ENCODE peak calls at places on chromosomes 2 and 18, in six cellular contexts. K, R, M, W, L and V are unnamed samples.

GRCh38 chr2:133821107-133821760 is 253.0 kb upstream of the NCKAP5 start:
- DNase-seq in R (peak; percentile 84), L (peak; percentile 52), K (peak; percentile 75), W (no peak), M (no peak), V (peak; percentile 82)

GRCh38 chr2:11097038-11097720 is 58.1 kb upstream of the SLC66A3 start:
- DNase-seq in L (peak; percentile 71), M (no peak), W (no peak), K (peak; percentile 60), R (peak; percentile 61), V (peak; percentile 40)

GRCh38 chr2:241844066-241844728 is 14.5 kb downstream of the PDCD1 start:
- DNase-seq in W (peak; percentile 89), L (peak; percentile 26), M (peak; percentile 68), K (peak; percentile 32), R (peak; percentile 53), V (peak; percentile 14)

GRCh38 chr2:195450537-195451113 is 206.4 kb upstream of the SLC39A10 start:
- DNase-seq in R (no peak), M (no peak), K (peak; percentile 3), L (no peak), W (no peak), V (no peak)

GRCh38 chr18:45254683-45255082 is 360.6 kb upstream of the SLC14A2 start:
- DNase-seq in M (no peak), K (peak; percentile 48), R (no peak), W (no peak), L (peak; percentile 87), V (no peak)

GRCh38 chr18:28176933-28177827 is at the start of gene CDH2:
- DNase-seq in W (peak; percentile 68), L (peak; percentile 86), K (peak; percentile 71), M (no peak), R (peak; percentile 88), V (peak; percentile 96)

GRCh38 chr2:113200236-113200635 is 26.5 kb downstream of the PSD4 start:
- DNase-seq in M (no peak), L (no peak), R (no peak), K (no peak), W (no peak), V (no peak)

GRCh38 chr2:148622390-148622789 is 22.2 kb upstream of the EPC2 start:
- DNase-seq in R (no peak), L (no peak), M (no peak), W (no peak), K (no peak), V (no peak)

DNA sequence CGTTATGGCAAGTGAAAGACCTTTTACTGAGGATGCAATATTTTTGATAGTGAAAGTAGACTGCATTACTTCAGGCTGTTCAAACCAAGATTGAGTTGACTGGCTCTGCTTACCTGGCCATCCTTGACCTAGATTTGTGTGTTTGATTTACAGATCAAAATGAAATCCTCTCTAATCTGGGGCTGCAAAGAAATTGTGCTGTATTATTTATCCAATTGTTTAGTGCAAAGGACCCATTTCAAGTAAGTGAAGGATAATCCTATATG is 33.4 kb upstream of the WDR75 start:
- DNase-seq in M (no peak), W (no peak), L (no peak), K (no peak), R (no peak), V (no peak)
- H3K4me3 ChIP-seq in M (no peak overlapping the region), W (no peak overlapping the region), L (peak overlapping the region; percentile 23), K (no peak overlapping the region), R (no peak overlapping the region), V (no peak overlapping the region)

GRCh38 chr2:100286318-100286717 is 36.0 kb downstream of the LONRF2 start:
- DNase-seq in W (no peak), L (peak; percentile 21), K (no peak), M (no peak), R (no peak), V (no peak)
- TF ChIP-seq CTCF in W (no peak), L (no peak), K (no peak), M (no peak), R (no peak), V (no peak)

DNA sequence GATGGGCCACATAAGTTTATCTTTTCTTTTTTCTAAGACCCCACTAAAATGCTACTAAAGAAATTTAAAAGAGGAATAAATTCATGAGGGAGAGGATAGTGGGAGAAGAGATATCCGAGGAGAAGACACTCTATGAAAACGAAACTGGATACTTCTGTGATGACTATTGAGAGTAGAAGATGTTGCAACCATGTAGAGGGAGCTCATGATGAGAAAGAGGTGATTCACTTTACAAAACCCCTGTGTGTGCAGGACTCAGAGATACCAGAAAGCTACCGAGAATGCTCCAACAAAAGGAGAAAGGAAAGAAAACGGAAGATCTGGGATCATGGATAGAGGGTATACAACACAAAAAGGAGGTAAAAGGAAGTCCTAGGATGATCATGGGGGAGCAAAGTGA is 34.9 kb downstream of the SLC38A11 start:
- DNase-seq in L (peak; percentile 90), M (no peak), R (peak; percentile 95), W (no peak), K (peak; percentile 83), V (peak; percentile 86)
- H3K4me3 ChIP-seq in L (peak overlapping the region; percentile 49), M (no peak overlapping the region), R (peak overlapping the region; percentile 22), W (no peak overlapping the region), K (peak overlapping the region; percentile 26), V (no peak overlapping the region)

GRCh38 chr18:42784612-42785011 is 330.9 kb downstream of the RIT2 start:
- DNase-seq in L (no peak), K (no peak), M (no peak), W (no peak), R (no peak), V (no peak)
- TF ChIP-seq CTCF in L (no peak), K (no peak), M (no peak), W (no peak), R (no peak), V (no peak)

GRCh38 chr2:230807686-230808085 is 57.1 kb upstream of the ITM2C start:
- DNase-seq in W (no peak), R (no peak), M (no peak), L (no peak), K (no peak), V (no peak)
- H3K4me3 ChIP-seq in W (no peak overlapping the region), R (no peak overlapping the region), M (no peak overlapping the region), L (no peak overlapping the region), K (no peak overlapping the region), V (no peak overlapping the region)

GRCh38 chr2:184162426-184162825 is 435.9 kb upstream of the ZNF804A start:
- DNase-seq in M (no peak), K (no peak), L (no peak), R (no peak), W (no peak), V (no peak)
- TF ChIP-seq CTCF in M (no peak), K (no peak), L (no peak), R (no peak), W (no peak), V (no peak)

GRCh38 chr18:50057009-50057408 is 137.9 kb downstream of the MYO5B start:
- DNase-seq in R (no peak), M (no peak), W (no peak), L (no peak), K (no peak), V (no peak)
- H3K4me3 ChIP-seq in R (no peak overlapping the region), M (no peak overlapping the region), W (no peak overlapping the region), L (no peak overlapping the region), K (no peak overlapping the region), V (no peak overlapping the region)